ENCODE peak calls at places on chromosomes 11 and 22, in eight cellular contexts. T is kidney, F is psoas muscle, M is thyroid gland, P is BE2C, U is cardiac muscle cell, W is GM10248, A is osteocyte. J is an unnamed sample.

GRCh38 chr22:21593406-21594232 is 26.1 kb downstream of the UBE2L3 start:
- DNase-seq in T (no peak), F (no peak), M (no peak), P (peak; percentile 34), U (no peak), W (no peak), A (no peak), J (peak; percentile 17)

GRCh38 chr11:6006395-6006794 is 351 bp downstream of the OR56A4 start:
- DNase-seq in T (no peak), F (no peak), M (no peak), P (no peak), U (no peak), W (no peak), A (no peak), J (no peak)

GRCh38 chr22:43060213-43060612 is 29.0 kb downstream of the TTLL1 start:
- DNase-seq in T (no peak), F (peak; percentile 58), M (peak; percentile 42), P (peak; percentile 72), U (peak; percentile 26), W (peak; percentile 52), A (no peak), J (peak; percentile 71)

GRCh38 chr11:88194990-88195389 is 19.7 kb upstream of the RAB38 start:
- DNase-seq in T (no peak), F (no peak), M (no peak), P (no peak), U (no peak), W (no peak), A (no peak), J (no peak)

GRCh38 chr11:83092488-83093384 is 21.0 kb upstream of the RAB30 start:
- DNase-seq in T (no peak), F (peak; percentile 64), M (no peak), P (peak; percentile 77), U (no peak), W (no peak), A (no peak), J (peak; percentile 10)

GRCh38 chr22:29842740-29843139 is 4.7 kb upstream of the ASCC2 start:
- DNase-seq in T (no peak), F (no peak), M (no peak), P (no peak), U (peak; percentile 82), W (no peak), A (no peak), J (no peak)

GRCh38 chr11:115333106-115333505 is 171.1 kb downstream of the CADM1 start:
- DNase-seq in T (no peak), F (no peak), M (no peak), P (no peak), U (no peak), W (no peak), A (no peak), J (no peak)

GRCh38 chr11:34514050-34514449 is 456 bp upstream of the ELF5 start:
- DNase-seq in T (no peak), F (no peak), M (no peak), P (no peak), U (no peak), W (no peak), A (no peak), J (no peak)

GRCh38 chr11:45393334-45393733 is 107.2 kb upstream of the SYT13 start:
- DNase-seq in T (no peak), F (no peak), M (no peak), P (no peak), U (no peak), W (no peak), A (no peak), J (no peak)

GRCh38 chr22:40982482-40983385 is 31.6 kb downstream of the RBX1 start:
- DNase-seq in T (no peak), F (no peak), M (no peak), P (no peak), U (no peak), W (peak; percentile 52), A (no peak), J (no peak)

GRCh38 chr22:19114984-19115552 is 7.1 kb downstream of the DGCR2 start:
- DNase-seq in T (no peak), F (no peak), M (no peak), P (no peak), U (no peak), W (no peak), A (no peak), J (no peak)

GRCh38 chr11:21263026-21263425 is 593.6 kb downstream of the NELL1 start:
- DNase-seq in T (no peak), F (no peak), M (no peak), P (no peak), U (no peak), W (no peak), A (no peak), J (no peak)

GRCh38 chr11:102367364-102367763 is 20.4 kb downstream of the BIRC2 start:
- DNase-seq in T (no peak), F (no peak), M (no peak), P (no peak), U (peak; percentile 52), W (no peak), A (no peak), J (no peak)

GRCh38 chr11:8329961-8330361 is 66.3 kb upstream of the LMO1 start:
- DNase-seq in T (peak; percentile 62), F (peak; percentile 44), M (no peak), P (no peak), U (no peak), W (no peak), A (no peak), J (peak; percentile 44)

GRCh38 chr11:6353367-6353987 is 33.2 kb upstream of the CAVIN3 start:
- DNase-seq in T (peak; percentile 79), F (peak; percentile 68), M (peak; percentile 58), P (peak; percentile 31), U (peak; percentile 56), W (peak; percentile 67), A (no peak), J (peak; percentile 63)

GRCh38 chr11:69950120-69950519 is 128.0 kb upstream of the ANO1 start:
- DNase-seq in T (peak; percentile 70), F (peak; percentile 30), M (no peak), P (peak; percentile 66), U (no peak), W (peak; percentile 49), A (no peak), J (peak; percentile 60)

GRCh38 chr11:91231226-91231625 is 993.4 kb upstream of the FAT3 start:
- DNase-seq in T (no peak), F (no peak), M (no peak), P (no peak), U (no peak), W (no peak), A (no peak), J (no peak)

DNA sequence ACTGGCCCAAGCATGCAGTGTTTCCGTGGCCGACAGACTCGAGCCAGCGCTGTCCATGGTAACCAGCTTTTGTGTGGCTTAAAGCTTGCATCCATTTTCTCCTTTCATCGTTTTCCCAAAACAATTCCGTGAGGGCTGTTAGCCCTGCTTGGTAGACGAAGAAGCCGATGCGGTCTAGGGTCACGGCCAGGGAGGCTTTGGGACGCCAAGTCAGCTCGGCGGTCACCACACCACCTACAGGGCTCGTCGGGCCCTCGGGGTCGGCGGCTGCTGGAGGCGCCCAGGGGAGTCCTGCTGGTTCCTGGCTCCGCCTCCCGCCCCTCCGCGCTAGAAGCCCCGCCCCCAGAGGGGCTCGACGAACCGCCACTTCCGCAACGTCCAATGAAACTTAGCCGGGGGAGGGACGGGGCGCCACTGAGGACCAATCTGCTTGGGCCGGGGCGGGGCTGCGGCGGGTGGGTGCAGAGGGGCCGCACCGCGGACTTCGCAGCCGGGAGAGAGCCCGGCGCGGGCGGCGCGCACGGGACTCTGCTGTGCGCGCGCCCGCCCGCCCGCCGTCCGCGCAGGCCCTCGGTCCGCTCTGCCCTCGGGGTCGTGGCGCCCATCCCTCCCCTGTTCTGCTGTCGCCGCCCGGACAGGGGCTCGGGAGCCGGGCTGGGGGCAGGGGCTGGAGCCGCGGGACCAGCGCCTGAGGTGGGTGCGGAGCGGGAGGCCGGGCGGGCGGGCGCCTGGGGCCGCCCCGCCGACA is at the start of gene TIGD3:
- DNase-seq in T (peak; percentile 99), F (peak; percentile 98), M (peak; percentile 98), P (peak; percentile 96), U (peak; percentile 97), W (peak; percentile 100), A (peak; percentile 99), J (peak; percentile 99)
- TF ChIP-seq CTCF in T (no peak), F (no peak), M (no peak), P (no peak), U (no peak), W (no peak), A (no peak), J (no peak)

GRCh38 chr22:35411112-35411511 is 11.2 kb downstream of the MCM5 start:
- DNase-seq in T (no peak), F (no peak), M (no peak), P (no peak), U (no peak), W (peak; percentile 73), A (no peak), J (no peak)
- TF ChIP-seq CTCF in T (no peak), F (no peak), M (no peak), P (no peak), U (no peak), W (peak; percentile 39), A (no peak), J (no peak)

GRCh38 chr22:35367331-35367886 is 13.5 kb upstream of the HMOX1 start:
- DNase-seq in T (no peak), F (no peak), M (no peak), P (no peak), U (no peak), W (no peak), A (no peak), J (no peak)
- TF ChIP-seq CTCF in T (no peak), F (no peak), M (no peak), P (no peak), U (no peak), W (no peak), A (no peak), J (no peak)

DNA sequence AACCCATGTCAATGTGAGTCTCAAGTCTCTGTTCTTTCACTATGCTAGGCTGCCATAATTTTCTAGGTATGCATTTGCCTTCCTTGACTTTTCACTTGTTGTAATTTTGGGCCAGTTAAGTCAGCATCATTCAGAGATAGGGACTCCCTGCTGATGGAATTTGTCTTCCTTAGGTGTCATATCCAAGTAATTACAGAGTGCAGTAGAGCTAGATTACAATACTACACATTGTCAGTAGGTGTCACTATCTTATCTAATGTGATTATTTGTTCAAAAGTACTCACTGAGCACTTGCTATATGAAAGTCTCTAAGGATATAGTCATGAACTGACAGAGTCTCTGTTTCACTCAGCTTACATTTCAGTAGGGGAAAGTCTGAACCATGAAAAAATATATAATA is 25.0 kb upstream of the SYN3 start:
- DNase-seq in T (no peak), F (no peak), M (no peak), P (no peak), U (no peak), W (peak; percentile 28), A (no peak), J (no peak)
- TF ChIP-seq CTCF in T (no peak), F (no peak), M (no peak), P (peak; percentile 4), U (no peak), W (peak; percentile 8), A (no peak), J (peak; percentile 4)

DNA sequence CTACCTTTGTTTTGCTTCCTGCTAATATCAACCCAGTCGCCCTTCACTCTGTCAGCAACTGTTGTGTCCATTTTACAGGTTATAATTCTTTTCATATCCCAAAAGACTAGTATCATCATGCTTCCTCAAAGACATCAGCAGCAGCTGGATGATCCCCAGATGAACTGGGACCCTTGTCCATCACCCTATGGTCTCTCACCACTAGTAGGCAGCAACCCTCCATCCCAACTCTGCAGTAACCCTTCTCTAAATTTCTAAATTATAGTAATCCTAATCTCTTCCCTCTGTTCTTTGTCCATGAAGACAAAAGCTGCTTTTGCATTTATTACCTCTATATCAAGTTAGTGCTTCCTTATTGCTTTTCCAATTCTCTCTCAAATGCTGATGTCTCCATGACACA is 1025.8 kb downstream of the FAM181B start:
- DNase-seq in T (no peak), F (no peak), M (no peak), P (no peak), U (no peak), W (no peak), A (no peak), J (no peak)
- TF ChIP-seq CTCF in T (no peak), F (no peak), M (no peak), P (peak; percentile 12), U (peak; percentile 17), W (no peak), A (peak; percentile 17), J (peak; percentile 32)

J was measured in nephron progenitor cell.